ENCODE peak calls at places on chromosomes 3 and 15, in five cellular contexts. I is HepG2, W is GM12878, P is K562, B is H1. Y is an unnamed sample.

GRCh38 chr3:36653095-36653494 is 111.3 kb downstream of the DCLK3 start:
- DNase-seq in I (no peak), W (no peak), P (peak; percentile 4), B (no peak), Y (no peak)

GRCh38 chr15:66288796-66289195 is 4.6 kb upstream of the DIS3L start:
- DNase-seq in I (no peak), W (no peak), P (no peak), B (no peak), Y (peak; percentile 49)

GRCh38 chr15:60649845-60650548 is 171.1 kb upstream of the ICE2 start:
- DNase-seq in I (peak; percentile 41), W (peak; percentile 57), P (no peak), B (no peak), Y (no peak)

GRCh38 chr15:25795712-25796111 is 67.4 kb downstream of the ATP10A start:
- DNase-seq in I (no peak), W (no peak), P (no peak), B (no peak), Y (no peak)

GRCh38 chr3:137761099-137761562 is 3.0 kb upstream of the SOX14 start:
- DNase-seq in I (no peak), W (no peak), P (no peak), B (no peak), Y (peak; percentile 21)

GRCh38 chr15:41575282-41575681 is 16.3 kb downstream of the TYRO3 start:
- DNase-seq in I (no peak), W (no peak), P (no peak), B (no peak), Y (no peak)

GRCh38 chr3:161851941-161852566 is 355.4 kb downstream of the OTOL1 start:
- DNase-seq in I (peak; percentile 36), W (peak; percentile 8), P (peak; percentile 33), B (peak; percentile 49), Y (peak; percentile 22)

GRCh38 chr3:182683335-182684257 is 109.7 kb upstream of the ATP11B start:
- DNase-seq in I (peak; percentile 48), W (peak; percentile 36), P (peak; percentile 79), B (no peak), Y (peak; percentile 75)

GRCh38 chr3:162719684-162720341 is 1223.2 kb downstream of the OTOL1 start:
- DNase-seq in I (no peak), W (no peak), P (no peak), B (no peak), Y (no peak)

GRCh38 chr15:91227062-91227461 is 127.0 kb downstream of the SV2B start:
- DNase-seq in I (no peak), W (no peak), P (no peak), B (no peak), Y (no peak)

GRCh38 chr15:100651253-100651652 is 48.9 kb downstream of the ASB7 start:
- DNase-seq in I (no peak), W (no peak), P (no peak), B (no peak), Y (no peak)

GRCh38 chr15:47514251-47514652 is 203.1 kb upstream of the SEMA6D start:
- DNase-seq in I (no peak), W (no peak), P (no peak), B (no peak), Y (no peak)

GRCh38 chr15:89501646-89502045 is 5.3 kb upstream of the RHCG start:
- DNase-seq in I (no peak), W (no peak), P (no peak), B (no peak), Y (no peak)

GRCh38 chr15:55998478-55998877 is 5.1 kb upstream of the NEDD4 start:
- DNase-seq in I (no peak), W (no peak), P (no peak), B (no peak), Y (no peak)

GRCh38 chr15:82875411-82876003 is 66.1 kb downstream of the WHAMM start:
- DNase-seq in I (no peak), W (no peak), P (no peak), B (no peak), Y (no peak)

GRCh38 chr3:154522031-154522430 is 92.0 kb upstream of the GPR149 start:
- DNase-seq in I (no peak), W (no peak), P (no peak), B (no peak), Y (no peak)

GRCh38 chr3:85808750-85809149 is 850.0 kb downstream of the CADM2 start:
- DNase-seq in I (no peak), W (no peak), P (no peak), B (no peak), Y (no peak)

GRCh38 chr15:92159906-92160841 is 233.5 kb upstream of the ST8SIA2 start:
- DNase-seq in I (no peak), W (no peak), P (no peak), B (no peak), Y (peak; percentile 14)

GRCh38 chr3:193805448-193805847 is 212.4 kb downstream of the OPA1 start:
- DNase-seq in I (peak; percentile 63), W (no peak), P (peak; percentile 64), B (no peak), Y (peak; percentile 47)

GRCh38 chr15:72037321-72037720 is 80.6 kb downstream of the MYO9A start:
- DNase-seq in I (peak; percentile 1), W (no peak), P (no peak), B (no peak), Y (no peak)

GRCh38 chr3:79187441-79187840 is 580.4 kb downstream of the ROBO1 start:
- DNase-seq in I (no peak), W (no peak), P (no peak), B (no peak), Y (no peak)

GRCh38 chr15:41857316-41857715 is 18.7 kb downstream of the PLA2G4B start:
- DNase-seq in I (no peak), W (no peak), P (no peak), B (no peak), Y (no peak)

GRCh38 chr15:81322708-81323253 is 1.2 kb downstream of the STARD5 start:
- DNase-seq in I (no peak), W (no peak), P (peak; percentile 46), B (no peak), Y (no peak)

GRCh38 chr15:76972420-76973361 is 22.2 kb upstream of the PSTPIP1 start:
- DNase-seq in I (no peak), W (no peak), P (peak; percentile 35), B (no peak), Y (no peak)

GRCh38 chr3:72077473-72078259 is 292.7 kb upstream of the PROK2 start:
- DNase-seq in I (no peak), W (no peak), P (no peak), B (no peak), Y (no peak)
- TF ChIP-seq TAF1 in I (no peak), W (no peak), P (no peak), B (no peak), Y (no peak)

DNA sequence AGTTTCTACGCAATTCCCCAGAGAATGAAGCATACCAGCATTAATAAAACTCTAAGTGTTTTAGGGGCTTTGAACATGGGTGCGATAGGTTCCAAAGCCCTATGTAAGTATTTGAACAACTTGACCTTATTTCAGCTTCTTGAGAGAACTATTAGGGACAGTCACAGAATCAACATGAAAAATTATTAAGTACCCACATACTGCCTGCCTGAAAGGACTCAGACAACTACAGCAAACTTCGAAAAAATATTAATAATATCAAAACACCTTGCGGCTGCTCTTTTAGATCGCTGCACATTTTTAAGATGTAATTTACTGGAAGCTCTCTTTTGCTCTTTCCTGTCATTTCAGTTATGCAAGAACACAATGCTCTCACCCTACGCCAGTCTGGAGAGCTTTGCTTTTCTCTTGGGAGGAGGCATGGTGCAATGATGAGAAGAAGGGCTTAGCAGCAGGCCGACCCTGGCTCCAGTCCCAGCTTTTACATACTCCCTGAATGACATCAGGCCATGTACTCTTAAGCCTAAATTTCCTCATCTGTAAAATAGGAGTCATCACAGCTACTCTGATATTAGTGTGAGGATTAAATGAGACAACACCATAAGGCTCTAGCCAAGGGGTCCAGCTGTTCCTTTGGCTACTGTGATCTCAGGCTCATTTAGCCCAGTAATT is 640.7 kb downstream of the FHIT start:
- DNase-seq in I (no peak), W (no peak), P (no peak), B (no peak), Y (no peak)
- TF ChIP-seq POLR2AphosphoS5 in I (no peak), W (no peak), P (no peak), B (no peak), Y (no peak)

GRCh38 chr3:184160456-184160855 is 5.3 kb downstream of the DVL3 start:
- DNase-seq in I (no peak), W (no peak), P (peak; percentile 39), B (no peak), Y (no peak)
- H3K79me2 ChIP-seq in I (peaks cover 65% of the 10 kb centered on the region), W (peaks cover 42% of the 10 kb centered on the region), P (peaks cover 55% of the 10 kb centered on the region), B (peaks cover 21% of the 10 kb centered on the region), Y (peaks cover 92% of the 10 kb centered on the region)

DNA sequence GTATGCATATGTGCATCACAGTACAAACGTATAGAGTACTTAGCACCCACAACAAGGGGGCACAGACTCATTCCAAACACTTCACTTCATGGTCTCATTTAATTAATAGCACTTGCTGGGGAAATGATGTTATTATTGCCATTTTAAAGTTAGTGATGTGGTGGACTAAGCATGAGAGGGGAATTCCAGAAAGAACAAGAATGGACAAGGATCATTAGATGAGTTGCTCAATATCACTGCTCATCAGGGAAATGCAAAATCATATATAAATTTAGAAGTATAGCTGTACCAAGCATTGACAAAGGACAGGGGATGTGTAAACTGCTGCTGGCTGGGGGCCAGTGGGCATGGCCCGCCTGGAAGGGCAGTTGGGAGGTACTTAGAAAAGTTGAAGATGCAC is 14.7 kb downstream of the PRR20G start:
- DNase-seq in I (no peak), W (no peak), P (no peak), B (no peak), Y (no peak)
- TF ChIP-seq TAF1 in I (no peak), W (no peak), P (no peak), B (no peak), Y (no peak)

Y was measured in SK-N-SH.